ENCODE peak calls at places on chromosomes 2 and 18, in ten cellular contexts. E is SK-N-SH, J is breast epithelium, H is K562, B is spleen, T is GM23338, Z is transverse colon, F is stomach, R is sigmoid colon, A is HCT116. V is an unnamed sample.

GRCh38 chr2:11073251-11073650 is 82.0 kb upstream of the SLC66A3 start:
- DNase-seq in J (no peak), T (peak), F (peak), R (no peak), Z (peak), H (peak), A (peak), E (peak), B (no peak), V (no peak)

GRCh38 chr2:240847817-240848216 is 20.8 kb upstream of the AGXT start:
- DNase-seq in H (no peak), J (no peak), A (no peak), B (no peak), R (no peak), T (no peak), Z (no peak), E (no peak), F (no peak), V (no peak)

GRCh38 chr2:132656213-132656612 is 13.8 kb downstream of the LYPD1 start:
- DNase-seq in B (no peak), R (no peak), A (no peak), T (peak), H (no peak), F (no peak), J (no peak), Z (no peak), E (no peak), V (no peak)

GRCh38 chr2:136572335-136572734 is 193.0 kb upstream of the THSD7B start:
- DNase-seq in A (no peak), B (no peak), J (no peak), E (no peak), H (no peak), T (no peak), Z (no peak), R (no peak), F (no peak), V (no peak)

GRCh38 chr2:146874260-146874658 is 970.6 kb upstream of the ACVR2A start:
- DNase-seq in F (peak), J (no peak), E (no peak), R (no peak), T (no peak), H (no peak), A (peak), B (no peak), Z (no peak), V (no peak)

GRCh38 chr18:39326772-39327171 is 1761.2 kb upstream of the CELF4 start:
- DNase-seq in B (no peak), Z (no peak), H (no peak), E (no peak), J (no peak), R (no peak), T (no peak), F (no peak), A (no peak), V (no peak)

GRCh38 chr2:230643576-230644291 is 68.9 kb upstream of the CAB39 start:
- DNase-seq in F (peak), B (peak), R (peak), J (no peak), A (no peak), H (no peak), E (no peak), T (no peak), Z (no peak), V (no peak)

GRCh38 chr18:11937874-11938478 is 29.9 kb upstream of the MPPE1 start:
- DNase-seq in H (peak), J (peak), A (peak), E (peak), T (peak), F (peak), B (peak), Z (peak), R (peak), V (no peak)

GRCh38 chr2:221088506-221088905 is 483.6 kb downstream of the EPHA4 start:
- DNase-seq in B (no peak), Z (no peak), R (no peak), A (no peak), T (no peak), E (no peak), F (no peak), J (no peak), H (no peak), V (no peak)

GRCh38 chr2:69437751-69438154 is 518 bp upstream of the NFU1 start:
- DNase-seq in J (no peak), Z (peak), R (peak), B (no peak), E (no peak), H (no peak), F (peak), A (no peak), T (no peak), V (no peak)

DNA sequence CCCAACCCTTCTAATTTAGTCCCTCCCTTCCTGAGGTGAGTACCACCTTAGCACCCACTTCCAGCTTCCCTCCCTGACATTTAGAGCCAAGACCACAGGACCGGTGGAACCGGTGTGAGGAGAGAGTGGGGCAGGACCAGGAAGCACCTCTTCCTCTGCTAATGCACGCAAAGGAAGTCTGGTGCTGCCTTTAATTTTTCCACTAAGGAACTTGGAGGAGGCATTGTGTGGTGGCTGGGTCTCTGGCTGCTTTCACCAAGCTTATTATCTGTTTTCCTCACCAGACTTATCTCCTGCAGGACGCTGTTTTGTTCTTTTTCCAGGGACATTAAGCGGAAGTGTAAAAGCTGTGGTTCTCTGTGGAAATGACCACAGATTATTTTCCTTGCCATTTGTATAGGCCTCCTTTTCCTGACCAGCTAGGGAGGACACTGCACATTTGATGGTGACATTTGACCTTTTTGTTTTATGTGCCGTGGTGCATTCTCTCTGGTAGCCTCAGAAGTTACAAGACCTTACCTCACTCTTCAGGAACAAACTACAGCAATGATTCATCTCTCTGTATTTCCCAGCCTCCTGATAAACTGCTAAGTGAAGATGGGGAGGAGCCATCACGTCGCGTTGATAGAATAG is 39.8 kb upstream of the SPTBN1 start:
- DNase-seq in B (no peak), A (no peak), T (no peak), E (no peak), J (no peak), F (peak), Z (no peak), H (no peak), R (no peak), V (no peak)
- TF ChIP-seq POLR2AphosphoS5 in B (peak), A (no peak), T (no peak), E (no peak), J (no peak), F (peak), Z (no peak), H (no peak), R (no peak), V (peak)

GRCh38 chr2:108691447-108691846 is 27.8 kb upstream of the RANBP2 start:
- DNase-seq in E (no peak), Z (no peak), A (no peak), H (no peak), J (no peak), T (no peak), F (no peak), R (no peak), B (no peak), V (no peak)
- TF ChIP-seq POLR2AphosphoS5 in E (no peak), Z (no peak), A (no peak), H (no peak), J (no peak), T (no peak), F (no peak), R (no peak), B (no peak), V (no peak)

DNA sequence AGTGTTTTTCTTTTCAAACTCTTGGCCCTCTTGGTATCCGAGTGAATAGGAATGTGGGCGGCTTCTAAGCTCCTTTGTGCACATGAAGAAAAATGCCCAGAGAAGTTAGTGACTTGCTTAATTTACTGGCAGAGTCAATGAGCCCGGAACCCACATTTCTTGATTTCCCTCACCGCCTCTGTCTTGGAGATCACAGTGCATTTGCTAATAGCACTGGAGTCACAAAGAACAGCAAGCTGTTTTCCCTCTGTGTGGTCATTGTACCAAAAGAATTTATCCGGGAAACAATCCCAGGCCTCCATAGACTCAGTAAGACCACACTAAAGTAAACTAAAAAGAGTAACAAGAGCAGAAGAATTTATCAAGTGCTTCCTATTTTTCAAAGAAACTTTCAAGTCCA is 18.9 kb downstream of the STON1 start:
- DNase-seq in H (no peak), J (no peak), E (no peak), T (no peak), F (no peak), A (no peak), B (no peak), Z (no peak), R (no peak), V (no peak)
- TF ChIP-seq POLR2AphosphoS5 in H (no peak), J (no peak), E (no peak), T (no peak), F (peak), A (no peak), B (no peak), Z (no peak), R (no peak), V (no peak)

GRCh38 chr2:1868683-1869141 is 124.4 kb upstream of the PXDN start:
- DNase-seq in A (no peak), H (no peak), J (no peak), E (peak), Z (no peak), F (no peak), R (no peak), B (no peak), T (peak), V (no peak)
- TF ChIP-seq POLR2AphosphoS5 in A (no peak), H (no peak), J (no peak), E (no peak), Z (no peak), F (no peak), R (no peak), B (no peak), T (no peak), V (no peak)

GRCh38 chr2:96874099-96874831 is 4.4 kb upstream of the SEMA4C start:
- DNase-seq in A (no peak), T (peak), H (no peak), E (no peak), Z (no peak), J (no peak), R (no peak), B (peak), F (no peak), V (no peak)
- TF ChIP-seq POLR2AphosphoS5 in A (no peak), T (no peak), H (no peak), E (no peak), Z (no peak), J (peak), R (no peak), B (no peak), F (no peak), V (no peak)

GRCh38 chr2:181126311-181126710 is 145.9 kb downstream of the UBE2E3 start:
- DNase-seq in J (no peak), B (no peak), H (no peak), A (no peak), F (no peak), Z (no peak), E (no peak), R (no peak), T (no peak), V (no peak)

GRCh38 chr2:181122601-181123000 is 142.2 kb downstream of the UBE2E3 start:
- DNase-seq in B (no peak), Z (no peak), H (no peak), T (no peak), A (no peak), J (no peak), E (no peak), R (no peak), F (no peak), V (no peak)

GRCh38 chr2:181123798-181124217 is 143.4 kb downstream of the UBE2E3 start:
- DNase-seq in H (no peak), Z (peak), F (no peak), T (peak), J (no peak), R (no peak), B (no peak), A (no peak), E (no peak), V (no peak)

GRCh38 chr2:181125364-181125763 is 145.0 kb downstream of the UBE2E3 start:
- DNase-seq in B (no peak), E (no peak), T (no peak), H (no peak), Z (no peak), R (no peak), J (no peak), A (no peak), F (no peak), V (no peak)

DNA sequence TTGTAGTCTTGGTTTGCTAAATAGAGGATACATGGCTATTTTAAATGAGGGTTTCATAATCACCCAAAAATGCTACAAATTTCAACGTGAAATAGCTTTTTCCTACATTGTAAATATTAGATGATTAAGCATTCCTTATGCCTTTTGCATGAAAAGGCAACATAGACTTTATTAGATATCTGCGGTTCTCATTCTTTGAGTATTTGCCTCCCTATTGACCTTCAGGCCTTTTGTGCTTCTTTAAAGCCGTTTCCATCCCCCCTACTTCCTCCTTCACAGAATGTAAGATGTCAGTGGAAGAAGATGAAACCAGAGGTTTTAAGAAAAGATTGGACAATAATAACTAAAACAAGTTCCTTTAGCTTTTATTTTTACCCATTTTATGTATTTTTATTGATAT is 144.1 kb downstream of the UBE2E3 start:
- DNase-seq in H (no peak), T (peak), J (no peak), A (no peak), E (no peak), R (no peak), Z (no peak), B (no peak), F (no peak), V (no peak)
- TF ChIP-seq POLR2AphosphoS5 in H (no peak), T (no peak), J (no peak), A (no peak), E (no peak), R (no peak), Z (no peak), B (no peak), F (no peak), V (no peak)

GRCh38 chr2:150480241-150480640 is 7.2 kb downstream of the RND3 start:
- DNase-seq in J (no peak), A (no peak), Z (no peak), R (peak), H (no peak), B (no peak), T (no peak), F (peak), E (no peak), V (no peak)
- TF ChIP-seq POLR2AphosphoS5 in J (no peak), A (no peak), Z (peak), R (no peak), H (no peak), B (peak), T (no peak), F (peak), E (no peak), V (no peak)

GRCh38 chr2:1726558-1726957 is 17.8 kb downstream of the PXDN start:
- DNase-seq in F (no peak), J (no peak), T (no peak), E (no peak), H (no peak), R (no peak), B (no peak), A (no peak), Z (no peak), V (no peak)

GRCh38 chr2:1723397-1724042 is 20.8 kb downstream of the PXDN start:
- DNase-seq in F (no peak), A (no peak), E (no peak), R (no peak), Z (no peak), B (no peak), H (no peak), T (no peak), J (no peak), V (no peak)

GRCh38 chr2:1722692-1723091 is 21.6 kb downstream of the PXDN start:
- DNase-seq in R (no peak), T (no peak), A (no peak), Z (no peak), B (no peak), E (no peak), J (no peak), H (no peak), F (no peak), V (no peak)

GRCh38 chr2:1718339-1719220 is 25.7 kb downstream of the PXDN start:
- DNase-seq in H (no peak), B (no peak), A (no peak), Z (no peak), F (no peak), E (peak), T (no peak), J (no peak), R (peak), V (peak)

GRCh38 chr2:1721706-1722483 is 22.4 kb downstream of the PXDN start:
- DNase-seq in J (no peak), Z (no peak), E (peak), T (no peak), H (no peak), A (no peak), B (no peak), R (peak), F (no peak), V (no peak)
- TF ChIP-seq POLR2AphosphoS5 in J (no peak), Z (peak), E (peak), T (no peak), H (no peak), A (no peak), B (no peak), R (no peak), F (peak), V (no peak)